ENCODE peak calls at places on chromosomes 5 and 9, in four cellular contexts. G is HL-60, O is GM12878, W is K562. V is an unnamed sample.

GRCh38 chr9:92715488-92716231 is 45.7 kb upstream of the IPPK start:
- DNase-seq in W (peak; percentile 56), G (no peak), O (no peak), V (no peak)

GRCh38 chr5:170464280-170465127 is 39.3 kb upstream of the KCNIP1 start:
- DNase-seq in O (no peak), G (no peak), W (no peak), V (no peak)

GRCh38 chr5:57335092-57335491 is 147.5 kb downstream of the ACTBL2 start:
- DNase-seq in G (no peak), O (no peak), W (no peak), V (no peak)

GRCh38 chr9:121281614-121282291 is 13.8 kb downstream of the GSN start:
- DNase-seq in G (no peak), O (no peak), W (peak; percentile 84), V (no peak)

GRCh38 chr9:36045610-36046009 is 8.9 kb downstream of the RECK start:
- DNase-seq in G (no peak), W (no peak), O (no peak), V (no peak)

GRCh38 chr5:155434681-155435080 is 421.1 kb downstream of the KIF4B start:
- DNase-seq in W (no peak), O (no peak), G (no peak), V (no peak)

GRCh38 chr5:32949571-32949970 is 238.4 kb downstream of the NPR3 start:
- DNase-seq in W (no peak), G (no peak), O (no peak), V (no peak)

GRCh38 chr5:100901851-100902341 is 1.2 kb downstream of the ST8SIA4 start:
- DNase-seq in W (no peak), O (no peak), G (no peak), V (no peak)

GRCh38 chr5:112059601-112060135 is 302.7 kb upstream of the NREP start:
- DNase-seq in O (no peak), G (no peak), W (no peak), V (no peak)

GRCh38 chr5:132839426-132840301 is 9.2 kb upstream of the SHROOM1 start:
- DNase-seq in O (no peak), W (no peak), G (no peak), V (no peak)

GRCh38 chr9:121997791-121998190 is 95.3 kb downstream of the TTLL11 start:
- DNase-seq in O (no peak), W (no peak), G (no peak), V (no peak)

GRCh38 chr5:83721878-83722779 is 1.5 kb upstream of the HAPLN1 start:
- DNase-seq in O (no peak), G (no peak), W (no peak), V (peak; percentile 49)

GRCh38 chr5:147685991-147686390 is 96.5 kb downstream of the JAKMIP2 start:
- DNase-seq in G (no peak), W (no peak), O (no peak), V (no peak)

GRCh38 chr5:137733922-137734695 is 1.8 kb downstream of the KLHL3 start:
- DNase-seq in G (no peak), W (no peak), O (no peak), V (no peak)

GRCh38 chr5:178750230-178750629 is 19.8 kb upstream of the ZNF354A start:
- DNase-seq in G (no peak), O (no peak), W (no peak), V (no peak)

GRCh38 chr9:79054500-79054899 is 517.3 kb upstream of the TLE4 start:
- DNase-seq in W (no peak), O (no peak), G (no peak), V (no peak)

GRCh38 chr5:141484499-141485304 is at the start of gene PCDHGC4:
- DNase-seq in G (no peak), W (no peak), O (no peak), V (no peak)

GRCh38 chr5:65811004-65811403 is 89.0 kb downstream of the NLN start:
- DNase-seq in G (no peak), W (no peak), O (no peak), V (no peak)

GRCh38 chr9:14084867-14085266 is 229.1 kb downstream of the NFIB start:
- DNase-seq in G (no peak), O (no peak), W (no peak), V (no peak)

GRCh38 chr9:83598487-83598886 is 24.5 kb upstream of the IDNK start:
- DNase-seq in O (no peak), G (peak; percentile 82), W (no peak), V (no peak)

GRCh38 chr9:77488439-77489126 is 159.5 kb downstream of the GNA14 start:
- DNase-seq in W (no peak), O (no peak), G (no peak), V (no peak)

GRCh38 chr5:167296680-167297079 is 994.8 kb upstream of the WWC1 start:
- DNase-seq in G (no peak), W (no peak), O (no peak), V (no peak)

GRCh38 chr9:27784999-27785713 is 211.9 kb upstream of the C9orf72 start:
- DNase-seq in W (no peak), O (peak; percentile 13), G (no peak), V (no peak)

GRCh38 chr5:176501333-176501732 is 35.9 kb downstream of the RNF44 start:
- DNase-seq in W (no peak), G (no peak), O (no peak), V (no peak)

GRCh38 chr5:52190737-52191136 is 597.0 kb upstream of the ITGA1 start:
- DNase-seq in G (no peak), O (no peak), W (no peak), V (no peak)

GRCh38 chr5:78649816-78650561 is 1.4 kb upstream of the LHFPL2 start:
- DNase-seq in O (no peak), W (no peak), G (no peak), V (no peak)

GRCh38 chr5:78650562-78650930 is 2.0 kb upstream of the LHFPL2 start:
- DNase-seq in G (no peak), O (no peak), W (no peak), V (no peak)

GRCh38 chr5:78647838-78648358 is 674 bp downstream of the LHFPL2 start:
- DNase-seq in O (no peak), W (no peak), G (no peak), V (peak; percentile 30)

GRCh38 chr5:78648359-78649219 is at the start of gene LHFPL2:
- DNase-seq in G (no peak), W (peak; percentile 88), O (no peak), V (peak; percentile 71)

GRCh38 chr5:78649220-78649700 is 688 bp upstream of the LHFPL2 start:
- DNase-seq in O (no peak), G (no peak), W (no peak), V (no peak)
- TF ChIP-seq SPI1 in O (no peak), G (no peak), W (no peak), V (no peak)

DNA sequence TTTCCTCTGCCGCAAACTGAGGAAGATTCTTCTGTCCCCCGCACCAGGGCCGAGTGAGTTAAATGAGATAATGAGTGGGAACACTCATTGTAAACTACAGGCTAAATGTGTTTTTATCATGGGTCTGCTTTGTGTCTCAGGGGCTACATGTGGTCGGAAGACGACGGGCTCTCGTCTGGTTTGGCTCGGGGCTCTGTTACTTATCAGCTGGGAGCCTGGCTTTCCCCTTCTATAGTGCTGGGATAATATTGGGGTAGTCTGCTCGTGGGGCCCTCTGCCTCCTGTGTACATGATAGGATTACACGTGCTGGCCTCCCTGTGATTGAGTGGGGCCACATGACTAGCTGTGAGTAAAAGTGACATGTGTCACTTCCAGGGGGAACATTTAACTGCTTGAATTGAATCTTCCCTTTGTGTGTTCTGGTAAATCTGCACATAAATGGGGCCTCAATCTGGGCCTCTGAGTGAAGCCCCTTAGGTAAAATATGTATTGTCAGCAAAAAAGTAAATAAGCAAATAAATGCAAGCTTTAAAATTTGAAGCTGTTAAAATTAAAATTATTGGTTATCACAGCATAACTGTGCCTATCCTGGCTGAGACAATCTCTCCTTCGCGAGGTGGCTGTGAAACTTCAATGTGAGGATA is 86.9 kb upstream of the SH3PXD2B start:
- DNase-seq in W (no peak), G (no peak), O (no peak), V (no peak)
- TF ChIP-seq POLR2AphosphoS5 in W (no peak), G (no peak), O (no peak), V (no peak)

DNA sequence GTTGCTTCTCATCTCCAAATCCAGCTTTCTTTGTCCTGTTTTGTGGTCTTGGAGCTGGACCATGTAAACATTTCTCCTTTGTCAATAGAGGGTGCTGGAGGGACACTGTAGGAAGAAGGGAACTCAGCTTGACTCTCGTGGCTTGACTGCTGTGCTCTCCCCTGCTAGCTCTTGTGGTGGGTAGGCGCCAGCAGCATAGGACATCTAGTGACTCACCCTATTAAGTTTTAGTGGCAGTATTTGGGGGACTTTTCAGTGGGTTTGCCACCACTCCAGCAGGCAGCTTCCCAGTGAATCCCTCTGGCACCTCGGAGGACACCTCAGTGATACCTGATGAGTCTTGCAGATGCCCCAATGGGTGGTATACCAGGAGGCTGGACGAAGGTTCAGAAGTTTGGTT is 97.8 kb downstream of the TSSK1B start:
- DNase-seq in O (no peak), G (no peak), W (no peak), V (no peak)
- TF ChIP-seq SPI1 in O (no peak), G (no peak), W (no peak), V (no peak)

GRCh38 chr9:76294301-76294700 is 99.9 kb downstream of the RFK start:
- DNase-seq in G (no peak), W (no peak), O (no peak), V (no peak)

GRCh38 chr9:76302543-76302942 is 91.7 kb downstream of the RFK start:
- DNase-seq in O (no peak), G (no peak), W (no peak), V (no peak)

GRCh38 chr9:76296561-76297276 is 97.5 kb downstream of the RFK start:
- DNase-seq in O (no peak), W (no peak), G (no peak), V (no peak)

GRCh38 chr9:76298497-76299144 is 95.6 kb downstream of the RFK start:
- DNase-seq in W (no peak), O (no peak), G (no peak), V (no peak)

GRCh38 chr9:76297721-76298239 is 96.4 kb downstream of the RFK start:
- DNase-seq in G (no peak), O (no peak), W (no peak), V (no peak)
- TF ChIP-seq POLR2AphosphoS5 in G (no peak), O (no peak), W (no peak), V (no peak)

GRCh38 chr9:4375424-4376195 is 75.7 kb upstream of the GLIS3 start:
- DNase-seq in G (no peak), W (no peak), O (no peak), V (no peak)
- TF ChIP-seq SPI1 in G (no peak), W (no peak), O (no peak), V (no peak)

DNA sequence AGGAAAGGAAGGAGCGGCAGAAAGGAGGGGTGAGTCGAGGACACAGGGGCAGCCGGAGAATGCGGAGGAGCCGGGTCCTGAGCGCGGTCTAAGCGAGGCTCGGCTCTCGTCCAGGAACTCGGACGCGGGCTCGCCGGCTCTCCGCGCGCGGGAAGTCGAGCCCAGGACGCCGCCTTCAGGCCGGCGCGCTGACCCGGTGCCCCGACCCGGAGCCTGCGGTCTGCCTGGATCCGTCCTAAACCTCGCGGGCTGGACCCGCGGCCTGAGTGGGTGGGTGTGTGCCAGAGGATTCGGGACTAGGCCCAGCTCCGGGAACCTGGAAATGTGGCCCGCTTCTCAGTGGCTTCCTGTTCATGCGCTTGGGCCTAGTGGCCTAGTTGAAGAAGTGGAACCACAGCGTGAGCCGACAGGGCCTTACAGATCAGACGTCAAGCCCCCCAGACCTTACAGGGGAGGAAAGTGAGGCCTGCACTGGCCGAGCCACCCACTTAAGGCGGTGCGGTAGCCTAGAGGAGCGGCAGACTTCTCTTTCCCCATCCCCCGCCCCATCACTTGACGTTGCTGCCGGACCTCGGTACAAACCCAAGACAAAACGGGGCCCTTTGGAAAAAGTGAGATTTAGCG is 1.2 kb downstream of the CDKN2B-AS1 start:
- DNase-seq in W (no peak), G (no peak), O (no peak), V (peak; percentile 11)
- TF ChIP-seq POLR2AphosphoS5 in W (no peak), G (no peak), O (no peak), V (no peak)